ENCODE peak calls at places on chromosome X, in four cellular contexts. One of them, this sample, is unnamed.

GRCh38 chrX:131830400-131831184 is 192.5 kb upstream of the STK26 start:
- DNase-seq in A549: no peak
- DNase-seq in esophagus squamous epithelium: no peak
- DNase-seq in cardiac muscle cell: peak
- DNase-seq in this sample: peak

GRCh38 chrX:70769659-70770232 is 138.8 kb downstream of the TEX11 start:
- DNase-seq in esophagus squamous epithelium: no peak
- DNase-seq in cardiac muscle cell: peak
- DNase-seq in A549: peak
- DNase-seq in this sample: no peak

GRCh38 chrX:56726609-56727008 is 2.4 kb upstream of the NBDY start:
- DNase-seq in esophagus squamous epithelium: no peak
- DNase-seq in A549: peak
- DNase-seq in cardiac muscle cell: peak
- DNase-seq in this sample: no peak

GRCh38 chrX:30649859-30650258 is 3.4 kb upstream of the GK start:
- DNase-seq in esophagus squamous epithelium: no peak
- DNase-seq in A549: no peak
- DNase-seq in cardiac muscle cell: peak
- DNase-seq in this sample: no peak

GRCh38 chrX:10726647-10727046 is 106.3 kb upstream of the MID1 start:
- DNase-seq in A549: no peak
- DNase-seq in esophagus squamous epithelium: no peak
- DNase-seq in cardiac muscle cell: peak
- DNase-seq in this sample: no peak

GRCh38 chrX:9955506-9955905 is 11.7 kb upstream of the CLDN34 start:
- DNase-seq in cardiac muscle cell: peak
- DNase-seq in A549: no peak
- DNase-seq in esophagus squamous epithelium: no peak
- DNase-seq in this sample: no peak

GRCh38 chrX:30938295-30938694 is 49.2 kb upstream of the TAB3 start:
- DNase-seq in A549: no peak
- DNase-seq in cardiac muscle cell: no peak
- DNase-seq in esophagus squamous epithelium: no peak
- DNase-seq in this sample: no peak

GRCh38 chrX:108736509-108737479 is at the start of gene IRS4:
- DNase-seq in esophagus squamous epithelium: no peak
- DNase-seq in cardiac muscle cell: peak
- DNase-seq in A549: no peak
- DNase-seq in this sample: no peak

GRCh38 chrX:40262641-40263560 is 165.1 kb upstream of the BCOR start:
- DNase-seq in esophagus squamous epithelium: no peak
- DNase-seq in A549: no peak
- DNase-seq in cardiac muscle cell: peak
- DNase-seq in this sample: no peak

GRCh38 chrX:68828740-68829593 is at the start of gene EFNB1:
- DNase-seq in cardiac muscle cell: peak
- DNase-seq in A549: peak
- DNase-seq in esophagus squamous epithelium: peak
- DNase-seq in this sample: peak

GRCh38 chrX:45774961-45775360 is 574.3 kb upstream of the DIPK2B start:
- DNase-seq in A549: no peak
- DNase-seq in esophagus squamous epithelium: no peak
- DNase-seq in cardiac muscle cell: peak
- DNase-seq in this sample: peak

GRCh38 chrX:11171956-11172355 is 60.8 kb downstream of the HCCS start:
- DNase-seq in esophagus squamous epithelium: no peak
- DNase-seq in cardiac muscle cell: no peak
- DNase-seq in A549: no peak
- DNase-seq in this sample: no peak

GRCh38 chrX:20522420-20522819 is 255.7 kb upstream of the RPS6KA3 start:
- DNase-seq in cardiac muscle cell: no peak
- DNase-seq in A549: no peak
- DNase-seq in esophagus squamous epithelium: no peak
- DNase-seq in this sample: no peak

GRCh38 chrX:21778236-21778635 is 20.3 kb upstream of the SMPX start:
- DNase-seq in esophagus squamous epithelium: no peak
- DNase-seq in A549: no peak
- DNase-seq in cardiac muscle cell: no peak
- DNase-seq in this sample: no peak

GRCh38 chrX:47543496-47543895 is 17.5 kb upstream of the ARAF start:
- DNase-seq in esophagus squamous epithelium: no peak
- DNase-seq in cardiac muscle cell: no peak
- DNase-seq in A549: no peak
- DNase-seq in this sample: no peak

GRCh38 chrX:22343192-22343591 is 70.5 kb downstream of the CBLL2 start:
- DNase-seq in cardiac muscle cell: no peak
- DNase-seq in esophagus squamous epithelium: no peak
- DNase-seq in A549: no peak
- DNase-seq in this sample: no peak

GRCh38 chrX:1587161-1587560 is 4.2 kb upstream of the AKAP17A start:
- DNase-seq in cardiac muscle cell: no peak
- DNase-seq in esophagus squamous epithelium: no peak
- DNase-seq in A549: no peak
- DNase-seq in this sample: no peak

GRCh38 chrX:63349307-63349706 is 1.8 kb downstream of the SPIN4 start:
- DNase-seq in esophagus squamous epithelium: no peak
- DNase-seq in A549: no peak
- DNase-seq in cardiac muscle cell: peak
- DNase-seq in this sample: no peak

GRCh38 chrX:45353462-45353861 is 152.8 kb upstream of the DIPK2B start:
- DNase-seq in cardiac muscle cell: peak
- DNase-seq in A549: no peak
- DNase-seq in esophagus squamous epithelium: no peak
- DNase-seq in this sample: no peak

GRCh38 chrX:49039598-49040375 is 3.4 kb downstream of the TFE3 start:
- DNase-seq in esophagus squamous epithelium: no peak
- DNase-seq in A549: peak
- DNase-seq in cardiac muscle cell: peak
- DNase-seq in this sample: no peak

GRCh38 chrX:42680651-42681050 is 97.3 kb downstream of the PPP1R2C start:
- DNase-seq in esophagus squamous epithelium: no peak
- DNase-seq in cardiac muscle cell: peak
- DNase-seq in A549: no peak
- DNase-seq in this sample: no peak

GRCh38 chrX:117743469-117744251 is 372.9 kb downstream of the KLHL13 start:
- DNase-seq in A549: no peak
- DNase-seq in cardiac muscle cell: no peak
- DNase-seq in esophagus squamous epithelium: no peak
- DNase-seq in this sample: no peak

GRCh38 chrX:30275498-30275897 is 28.6 kb downstream of the MAGEB1 start:
- DNase-seq in A549: no peak
- DNase-seq in esophagus squamous epithelium: no peak
- DNase-seq in cardiac muscle cell: peak
- DNase-seq in this sample: no peak

GRCh38 chrX:2577844-2578444 is 77.2 kb upstream of the DHRSX start:
- DNase-seq in esophagus squamous epithelium: no peak
- DNase-seq in A549: no peak
- DNase-seq in cardiac muscle cell: no peak
- DNase-seq in this sample: no peak

GRCh38 chrX:41033299-41033698 is 51.9 kb upstream of the USP9X start:
- DNase-seq in cardiac muscle cell: no peak
- DNase-seq in A549: no peak
- DNase-seq in esophagus squamous epithelium: no peak
- DNase-seq in this sample: no peak

GRCh38 chrX:133042260-133042659 is 54.6 kb downstream of the USP26 start:
- DNase-seq in cardiac muscle cell: no peak
- DNase-seq in A549: no peak
- DNase-seq in esophagus squamous epithelium: no peak
- DNase-seq in this sample: no peak

GRCh38 chrX:13287816-13288215 is 32.0 kb downstream of the ATXN3L start:
- DNase-seq in A549: no peak
- DNase-seq in cardiac muscle cell: peak
- DNase-seq in esophagus squamous epithelium: no peak
- DNase-seq in this sample: no peak

GRCh38 chrX:46634577-46634976 is 61.0 kb downstream of the CHST7 start:
- DNase-seq in cardiac muscle cell: no peak
- DNase-seq in esophagus squamous epithelium: no peak
- DNase-seq in A549: no peak
- DNase-seq in this sample: no peak

GRCh38 chrX:71245159-71245558 is 8.8 kb downstream of the ZMYM3 start:
- DNase-seq in A549: no peak
- DNase-seq in esophagus squamous epithelium: no peak
- DNase-seq in cardiac muscle cell: no peak
- DNase-seq in this sample: no peak

GRCh38 chrX:95218964-95219363 is 1465.7 kb upstream of the DIAPH2 start:
- DNase-seq in A549: no peak
- DNase-seq in cardiac muscle cell: no peak
- DNase-seq in esophagus squamous epithelium: no peak
- DNase-seq in this sample: no peak

GRCh38 chrX:11363069-11363594 is 69.9 kb downstream of the AMELX start:
- DNase-seq in A549: no peak
- DNase-seq in cardiac muscle cell: no peak
- DNase-seq in esophagus squamous epithelium: no peak
- DNase-seq in this sample: no peak

DNA sequence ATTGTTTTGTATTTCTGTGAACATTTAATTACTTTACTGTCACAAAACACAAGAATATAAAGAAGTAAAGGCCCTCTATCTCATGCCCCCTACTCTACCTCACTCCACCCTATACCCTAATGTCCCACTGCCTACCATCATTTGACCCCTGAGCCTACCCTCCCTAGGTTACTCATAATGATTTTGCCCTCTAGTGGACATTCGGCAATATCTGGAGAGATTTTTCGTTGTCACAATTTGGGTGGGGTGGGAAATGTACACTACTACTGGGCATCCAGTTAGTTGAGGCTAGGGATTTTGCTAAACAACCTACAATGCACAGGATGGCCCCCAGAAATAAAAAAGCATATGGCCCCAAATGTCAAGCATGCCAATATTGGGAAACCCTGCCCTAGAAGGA is 10.2 kb downstream of the TEX13A start:
- DNase-seq in A549: no peak
- DNase-seq in cardiac muscle cell: no peak
- DNase-seq in esophagus squamous epithelium: no peak
- DNase-seq in this sample: no peak
- TF ChIP-seq CTCF in A549: no peak
- TF ChIP-seq CTCF in cardiac muscle cell: no peak
- TF ChIP-seq CTCF in esophagus squamous epithelium: no peak
- TF ChIP-seq CTCF in this sample: no peak

DNA sequence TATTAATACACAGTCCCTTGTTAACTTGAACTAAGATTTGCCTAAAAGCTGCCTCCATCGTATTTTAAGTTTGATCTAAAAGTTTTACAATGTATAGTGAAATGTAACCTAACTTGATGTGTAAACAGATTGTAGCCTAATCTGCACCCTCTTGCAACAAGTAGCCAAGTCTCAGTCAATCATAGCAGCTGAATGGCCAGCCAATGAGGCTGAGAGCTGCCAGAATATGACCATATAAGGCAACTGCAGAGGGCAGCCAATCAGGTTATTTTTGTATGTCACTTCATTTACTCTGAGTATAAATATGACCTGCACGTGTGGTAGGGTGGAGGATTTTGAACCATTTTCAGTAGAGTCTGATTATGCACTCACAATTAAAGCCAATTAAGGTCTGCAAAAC is 51.2 kb upstream of the SPANXN3 start:
- DNase-seq in cardiac muscle cell: no peak
- DNase-seq in A549: no peak
- DNase-seq in esophagus squamous epithelium: no peak
- DNase-seq in this sample: no peak
- TF ChIP-seq CTCF in cardiac muscle cell: no peak
- TF ChIP-seq CTCF in A549: no peak
- TF ChIP-seq CTCF in esophagus squamous epithelium: no peak
- TF ChIP-seq CTCF in this sample: no peak

DNA sequence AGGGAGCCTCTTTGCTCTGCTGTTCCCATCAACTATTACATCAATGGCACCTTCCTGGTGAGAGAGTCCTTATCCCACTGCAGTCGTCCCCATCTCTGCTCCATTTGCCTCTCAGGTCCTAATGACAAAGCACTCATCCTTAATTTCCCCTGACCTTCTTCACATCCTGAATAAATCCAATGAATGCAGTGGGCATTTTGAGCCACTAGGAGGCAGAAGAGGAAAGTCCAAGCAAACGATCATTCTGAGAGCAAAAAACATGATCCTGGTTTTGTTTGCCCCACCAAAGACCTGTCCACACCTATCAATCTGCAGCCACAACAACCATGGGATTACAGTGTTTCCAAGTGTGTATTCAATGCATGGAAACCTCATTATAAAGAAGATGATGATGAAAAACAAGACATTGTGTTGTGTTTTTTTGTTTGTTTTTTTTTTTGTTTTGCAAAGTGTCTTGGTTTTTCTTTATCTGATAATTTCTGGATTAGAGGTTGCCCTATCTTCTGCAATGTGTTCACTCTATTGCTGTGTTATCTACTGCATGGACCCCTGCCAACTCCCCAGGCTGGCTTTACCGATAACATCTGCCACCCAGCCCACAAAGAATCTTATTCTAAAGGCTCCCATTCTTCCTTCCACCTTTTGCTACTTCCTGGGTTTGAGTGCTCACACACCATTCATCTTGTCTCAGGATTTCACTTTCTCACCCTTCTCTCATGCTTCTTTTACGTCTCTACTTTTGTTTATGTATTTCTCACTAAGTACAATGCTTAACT is 207.2 kb downstream of the NLGN4X start:
- DNase-seq in A549: no peak
- DNase-seq in cardiac muscle cell: peak
- DNase-seq in esophagus squamous epithelium: no peak
- DNase-seq in this sample: no peak
- TF ChIP-seq CTCF in A549: peak
- TF ChIP-seq CTCF in cardiac muscle cell: peak
- TF ChIP-seq CTCF in esophagus squamous epithelium: peak
- TF ChIP-seq CTCF in this sample: no peak

GRCh38 chrX:19912-20571 is 261.1 kb upstream of the PLCXD1 start:
- DNase-seq in cardiac muscle cell: no peak
- DNase-seq in A549: no peak
- DNase-seq in esophagus squamous epithelium: no peak
- DNase-seq in this sample: no peak
- TF ChIP-seq CTCF in cardiac muscle cell: no peak
- TF ChIP-seq CTCF in A549: no peak
- TF ChIP-seq CTCF in esophagus squamous epithelium: no peak
- TF ChIP-seq CTCF in this sample: no peak

DNA sequence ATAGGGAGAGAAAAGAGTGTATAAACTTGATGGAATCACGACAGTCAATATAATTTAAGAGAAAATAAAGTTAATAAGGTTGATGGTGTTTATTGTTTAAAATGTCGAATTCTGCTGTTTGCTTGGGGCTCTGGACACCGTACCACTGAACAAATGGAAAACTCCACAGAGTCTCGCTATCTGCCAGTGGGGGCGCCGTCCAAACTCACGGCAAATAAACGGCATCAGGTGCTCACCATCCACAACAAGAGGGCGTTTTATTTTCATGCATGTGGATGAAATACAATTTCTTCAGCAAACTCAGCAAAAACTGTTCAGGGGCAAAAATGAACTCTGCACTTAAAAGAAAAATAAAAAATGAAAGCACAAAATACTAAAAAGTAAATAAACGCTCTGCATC is 46.6 kb upstream of the FAM47C start:
- DNase-seq in A549: peak
- DNase-seq in cardiac muscle cell: no peak
- DNase-seq in esophagus squamous epithelium: no peak
- DNase-seq in this sample: no peak
- TF ChIP-seq CTCF in A549: no peak
- TF ChIP-seq CTCF in cardiac muscle cell: no peak
- TF ChIP-seq CTCF in esophagus squamous epithelium: no peak
- TF ChIP-seq CTCF in this sample: no peak